ENCODE peak calls at places on chromosomes 11 and 22, in nine cellular contexts. One of them, this sample, is unnamed.

GRCh38 chr11:67409781-67410368 is 5.6 kb upstream of the CARNS1 start:
- DNase-seq in GM23248: no peak
- DNase-seq in A549: no peak
- DNase-seq in dorsolateral prefrontal cortex: no peak
- DNase-seq in caudate nucleus: peak
- DNase-seq in pancreas: peak
- DNase-seq in fibroblast of lung: no peak
- DNase-seq in heart left ventricle: no peak
- DNase-seq in naive thymus-derived CD4-positive, alpha-beta T cell: peak
- DNase-seq in this sample: no peak

GRCh38 chr11:48172818-48173609 is 43.6 kb upstream of the OR4B1 start:
- DNase-seq in heart left ventricle: peak
- DNase-seq in GM23248: peak
- DNase-seq in fibroblast of lung: peak
- DNase-seq in A549: peak
- DNase-seq in dorsolateral prefrontal cortex: peak
- DNase-seq in caudate nucleus: peak
- DNase-seq in naive thymus-derived CD4-positive, alpha-beta T cell: peak
- DNase-seq in pancreas: peak
- DNase-seq in this sample: peak

GRCh38 chr11:102626686-102627085 is 1.6 kb upstream of the MMP20 start:
- DNase-seq in naive thymus-derived CD4-positive, alpha-beta T cell: no peak
- DNase-seq in pancreas: no peak
- DNase-seq in fibroblast of lung: no peak
- DNase-seq in heart left ventricle: no peak
- DNase-seq in dorsolateral prefrontal cortex: no peak
- DNase-seq in A549: no peak
- DNase-seq in GM23248: peak
- DNase-seq in caudate nucleus: no peak
- DNase-seq in this sample: no peak

GRCh38 chr11:45109400-45109799 is 37.0 kb upstream of the PRDM11 start:
- DNase-seq in dorsolateral prefrontal cortex: no peak
- DNase-seq in GM23248: no peak
- DNase-seq in A549: no peak
- DNase-seq in heart left ventricle: no peak
- DNase-seq in pancreas: no peak
- DNase-seq in fibroblast of lung: no peak
- DNase-seq in naive thymus-derived CD4-positive, alpha-beta T cell: no peak
- DNase-seq in caudate nucleus: no peak
- DNase-seq in this sample: no peak

GRCh38 chr11:11843233-11843632 is 1.5 kb downstream of the USP47 start:
- DNase-seq in dorsolateral prefrontal cortex: no peak
- DNase-seq in caudate nucleus: no peak
- DNase-seq in fibroblast of lung: peak
- DNase-seq in GM23248: peak
- DNase-seq in naive thymus-derived CD4-positive, alpha-beta T cell: peak
- DNase-seq in heart left ventricle: no peak
- DNase-seq in A549: peak
- DNase-seq in pancreas: no peak
- DNase-seq in this sample: peak

GRCh38 chr11:128563942-128564641 is 23.3 kb downstream of the ETS1 start:
- DNase-seq in caudate nucleus: no peak
- DNase-seq in fibroblast of lung: no peak
- DNase-seq in GM23248: no peak
- DNase-seq in dorsolateral prefrontal cortex: no peak
- DNase-seq in naive thymus-derived CD4-positive, alpha-beta T cell: no peak
- DNase-seq in pancreas: no peak
- DNase-seq in heart left ventricle: no peak
- DNase-seq in A549: no peak
- DNase-seq in this sample: no peak

GRCh38 chr22:36016656-36017055 is 12.0 kb downstream of the RBFOX2 start:
- DNase-seq in caudate nucleus: no peak
- DNase-seq in fibroblast of lung: no peak
- DNase-seq in GM23248: no peak
- DNase-seq in dorsolateral prefrontal cortex: no peak
- DNase-seq in pancreas: no peak
- DNase-seq in heart left ventricle: no peak
- DNase-seq in A549: no peak
- DNase-seq in naive thymus-derived CD4-positive, alpha-beta T cell: no peak
- DNase-seq in this sample: no peak

GRCh38 chr11:29310016-29310415 is 706.8 kb downstream of the KCNA4 start:
- DNase-seq in heart left ventricle: no peak
- DNase-seq in pancreas: no peak
- DNase-seq in fibroblast of lung: peak
- DNase-seq in naive thymus-derived CD4-positive, alpha-beta T cell: no peak
- DNase-seq in GM23248: peak
- DNase-seq in A549: no peak
- DNase-seq in caudate nucleus: no peak
- DNase-seq in dorsolateral prefrontal cortex: no peak
- DNase-seq in this sample: no peak

GRCh38 chr11:76628408-76628947 is 42.1 kb downstream of the LRRC32 start:
- DNase-seq in pancreas: no peak
- DNase-seq in GM23248: no peak
- DNase-seq in dorsolateral prefrontal cortex: no peak
- DNase-seq in heart left ventricle: no peak
- DNase-seq in A549: no peak
- DNase-seq in naive thymus-derived CD4-positive, alpha-beta T cell: no peak
- DNase-seq in caudate nucleus: no peak
- DNase-seq in fibroblast of lung: no peak
- DNase-seq in this sample: no peak
- H3K27ac ChIP-seq in pancreas: no peak
- H3K27ac ChIP-seq in GM23248: no peak
- H3K27ac ChIP-seq in dorsolateral prefrontal cortex: no peak
- H3K27ac ChIP-seq in heart left ventricle: peak
- H3K27ac ChIP-seq in A549: no peak
- H3K27ac ChIP-seq in naive thymus-derived CD4-positive, alpha-beta T cell: no peak
- H3K27ac ChIP-seq in caudate nucleus: no peak
- H3K27ac ChIP-seq in fibroblast of lung: no peak
- H3K27ac ChIP-seq in this sample: no peak

GRCh38 chr22:50532353-50532700 is 2.5 kb upstream of the TYMP start:
- DNase-seq in pancreas: no peak
- DNase-seq in GM23248: no peak
- DNase-seq in caudate nucleus: no peak
- DNase-seq in A549: no peak
- DNase-seq in naive thymus-derived CD4-positive, alpha-beta T cell: no peak
- DNase-seq in dorsolateral prefrontal cortex: peak
- DNase-seq in fibroblast of lung: no peak
- DNase-seq in heart left ventricle: peak
- DNase-seq in this sample: no peak
- H3K27ac ChIP-seq in pancreas: peak
- H3K27ac ChIP-seq in GM23248: peak
- H3K27ac ChIP-seq in caudate nucleus: peak
- H3K27ac ChIP-seq in A549: peak
- H3K27ac ChIP-seq in naive thymus-derived CD4-positive, alpha-beta T cell: peak
- H3K27ac ChIP-seq in dorsolateral prefrontal cortex: peak
- H3K27ac ChIP-seq in fibroblast of lung: no peak
- H3K27ac ChIP-seq in heart left ventricle: peak
- H3K27ac ChIP-seq in this sample: peak

DNA sequence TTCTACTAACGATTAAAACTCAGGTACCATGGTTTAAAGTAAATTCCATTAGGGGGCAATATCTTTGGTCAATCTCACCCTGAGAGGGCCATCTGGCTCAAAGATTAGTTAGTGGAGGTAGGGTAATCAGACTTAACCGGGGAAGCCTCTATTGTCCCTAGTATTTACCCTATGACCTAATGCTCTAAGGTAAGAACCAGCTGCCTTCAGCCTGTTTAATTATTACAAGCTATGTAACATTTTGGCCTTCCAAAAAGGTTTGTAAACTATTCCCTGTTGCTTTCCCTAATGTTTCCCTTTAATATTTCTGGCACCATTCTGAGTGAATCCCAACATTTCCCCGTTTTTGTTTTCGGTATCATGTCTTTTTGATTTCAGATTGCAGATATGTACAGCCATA is 15.1 kb upstream of the GLYATL1 start:
- DNase-seq in pancreas: no peak
- DNase-seq in fibroblast of lung: no peak
- DNase-seq in A549: no peak
- DNase-seq in heart left ventricle: no peak
- DNase-seq in GM23248: no peak
- DNase-seq in caudate nucleus: no peak
- DNase-seq in dorsolateral prefrontal cortex: no peak
- DNase-seq in naive thymus-derived CD4-positive, alpha-beta T cell: no peak
- DNase-seq in this sample: no peak
- H3K27ac ChIP-seq in pancreas: no peak
- H3K27ac ChIP-seq in fibroblast of lung: no peak
- H3K27ac ChIP-seq in A549: no peak
- H3K27ac ChIP-seq in heart left ventricle: no peak
- H3K27ac ChIP-seq in GM23248: no peak
- H3K27ac ChIP-seq in caudate nucleus: no peak
- H3K27ac ChIP-seq in dorsolateral prefrontal cortex: no peak
- H3K27ac ChIP-seq in naive thymus-derived CD4-positive, alpha-beta T cell: no peak
- H3K27ac ChIP-seq in this sample: no peak

GRCh38 chr22:24024354-24024753 is 13.2 kb downstream of the CABIN1 start:
- DNase-seq in dorsolateral prefrontal cortex: no peak
- DNase-seq in GM23248: no peak
- DNase-seq in A549: no peak
- DNase-seq in pancreas: no peak
- DNase-seq in caudate nucleus: no peak
- DNase-seq in heart left ventricle: no peak
- DNase-seq in fibroblast of lung: no peak
- DNase-seq in naive thymus-derived CD4-positive, alpha-beta T cell: no peak
- DNase-seq in this sample: no peak

GRCh38 chr22:24027389-24027980 is 16.4 kb downstream of the CABIN1 start:
- DNase-seq in pancreas: no peak
- DNase-seq in heart left ventricle: no peak
- DNase-seq in caudate nucleus: no peak
- DNase-seq in naive thymus-derived CD4-positive, alpha-beta T cell: no peak
- DNase-seq in dorsolateral prefrontal cortex: no peak
- DNase-seq in fibroblast of lung: no peak
- DNase-seq in A549: no peak
- DNase-seq in GM23248: peak
- DNase-seq in this sample: no peak

GRCh38 chr22:24026733-24027132 is 15.6 kb downstream of the CABIN1 start:
- DNase-seq in A549: no peak
- DNase-seq in fibroblast of lung: no peak
- DNase-seq in dorsolateral prefrontal cortex: no peak
- DNase-seq in naive thymus-derived CD4-positive, alpha-beta T cell: no peak
- DNase-seq in pancreas: no peak
- DNase-seq in heart left ventricle: no peak
- DNase-seq in GM23248: no peak
- DNase-seq in caudate nucleus: no peak
- DNase-seq in this sample: no peak

GRCh38 chr22:24025475-24025874 is 14.4 kb downstream of the CABIN1 start:
- DNase-seq in fibroblast of lung: no peak
- DNase-seq in A549: no peak
- DNase-seq in pancreas: no peak
- DNase-seq in caudate nucleus: no peak
- DNase-seq in heart left ventricle: no peak
- DNase-seq in naive thymus-derived CD4-positive, alpha-beta T cell: no peak
- DNase-seq in dorsolateral prefrontal cortex: no peak
- DNase-seq in GM23248: no peak
- DNase-seq in this sample: no peak

DNA sequence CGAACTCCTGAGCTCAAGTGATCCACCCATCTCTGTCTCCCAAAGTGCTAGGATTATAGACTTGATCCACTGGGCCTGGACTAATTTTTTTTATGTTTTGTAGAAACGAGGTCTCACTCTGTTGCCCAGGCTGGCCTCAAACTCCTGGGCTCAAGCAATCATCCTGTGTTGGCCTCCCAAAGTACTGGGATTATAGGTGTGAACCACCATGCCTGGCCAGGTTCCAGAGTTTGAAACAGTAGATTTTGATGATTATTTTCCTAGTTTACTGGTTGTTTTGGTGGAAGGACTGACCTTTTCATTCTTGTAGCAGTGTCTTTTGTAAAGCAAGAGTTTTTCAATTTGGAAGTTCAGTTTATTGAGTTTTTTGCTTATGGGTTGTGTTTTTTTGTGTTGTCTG is 15.0 kb downstream of the CABIN1 start:
- DNase-seq in heart left ventricle: no peak
- DNase-seq in GM23248: no peak
- DNase-seq in fibroblast of lung: no peak
- DNase-seq in pancreas: no peak
- DNase-seq in naive thymus-derived CD4-positive, alpha-beta T cell: no peak
- DNase-seq in caudate nucleus: no peak
- DNase-seq in A549: no peak
- DNase-seq in dorsolateral prefrontal cortex: no peak
- DNase-seq in this sample: no peak
- H3K27ac ChIP-seq in heart left ventricle: no peak
- H3K27ac ChIP-seq in GM23248: no peak
- H3K27ac ChIP-seq in fibroblast of lung: no peak
- H3K27ac ChIP-seq in pancreas: no peak
- H3K27ac ChIP-seq in naive thymus-derived CD4-positive, alpha-beta T cell: no peak
- H3K27ac ChIP-seq in caudate nucleus: no peak
- H3K27ac ChIP-seq in A549: no peak
- H3K27ac ChIP-seq in dorsolateral prefrontal cortex: no peak
- H3K27ac ChIP-seq in this sample: no peak

GRCh38 chr11:81368192-81368591 is 1365.5 kb downstream of the FAM181B start:
- DNase-seq in fibroblast of lung: no peak
- DNase-seq in pancreas: no peak
- DNase-seq in A549: no peak
- DNase-seq in dorsolateral prefrontal cortex: no peak
- DNase-seq in heart left ventricle: no peak
- DNase-seq in naive thymus-derived CD4-positive, alpha-beta T cell: no peak
- DNase-seq in GM23248: no peak
- DNase-seq in caudate nucleus: no peak
- DNase-seq in this sample: no peak
- H3K27ac ChIP-seq in fibroblast of lung: no peak
- H3K27ac ChIP-seq in pancreas: no peak
- H3K27ac ChIP-seq in A549: no peak
- H3K27ac ChIP-seq in dorsolateral prefrontal cortex: no peak
- H3K27ac ChIP-seq in heart left ventricle: no peak
- H3K27ac ChIP-seq in naive thymus-derived CD4-positive, alpha-beta T cell: no peak
- H3K27ac ChIP-seq in GM23248: no peak
- H3K27ac ChIP-seq in caudate nucleus: no peak
- H3K27ac ChIP-seq in this sample: no peak

GRCh38 chr22:41525450-41526225 is 18.6 kb downstream of the POLR3H start:
- DNase-seq in naive thymus-derived CD4-positive, alpha-beta T cell: no peak
- DNase-seq in fibroblast of lung: no peak
- DNase-seq in pancreas: peak
- DNase-seq in caudate nucleus: no peak
- DNase-seq in dorsolateral prefrontal cortex: no peak
- DNase-seq in A549: no peak
- DNase-seq in GM23248: no peak
- DNase-seq in heart left ventricle: no peak
- DNase-seq in this sample: no peak

GRCh38 chr22:41524283-41524682 is 20.0 kb downstream of the POLR3H start:
- DNase-seq in fibroblast of lung: peak
- DNase-seq in pancreas: peak
- DNase-seq in GM23248: no peak
- DNase-seq in caudate nucleus: no peak
- DNase-seq in naive thymus-derived CD4-positive, alpha-beta T cell: no peak
- DNase-seq in dorsolateral prefrontal cortex: no peak
- DNase-seq in heart left ventricle: peak
- DNase-seq in A549: no peak
- DNase-seq in this sample: no peak

GRCh38 chr22:41526802-41527799 is 17.2 kb downstream of the POLR3H start:
- DNase-seq in heart left ventricle: no peak
- DNase-seq in naive thymus-derived CD4-positive, alpha-beta T cell: peak
- DNase-seq in A549: peak
- DNase-seq in pancreas: peak
- DNase-seq in dorsolateral prefrontal cortex: no peak
- DNase-seq in fibroblast of lung: peak
- DNase-seq in GM23248: peak
- DNase-seq in caudate nucleus: peak
- DNase-seq in this sample: peak

GRCh38 chr22:41524809-41525449 is 19.3 kb downstream of the POLR3H start:
- DNase-seq in A549: no peak
- DNase-seq in GM23248: no peak
- DNase-seq in dorsolateral prefrontal cortex: no peak
- DNase-seq in pancreas: peak
- DNase-seq in caudate nucleus: no peak
- DNase-seq in heart left ventricle: no peak
- DNase-seq in fibroblast of lung: no peak
- DNase-seq in naive thymus-derived CD4-positive, alpha-beta T cell: peak
- DNase-seq in this sample: peak

GRCh38 chr22:41526226-41526531 is 18.1 kb downstream of the POLR3H start:
- DNase-seq in naive thymus-derived CD4-positive, alpha-beta T cell: no peak
- DNase-seq in heart left ventricle: no peak
- DNase-seq in caudate nucleus: no peak
- DNase-seq in GM23248: no peak
- DNase-seq in dorsolateral prefrontal cortex: no peak
- DNase-seq in fibroblast of lung: no peak
- DNase-seq in A549: no peak
- DNase-seq in pancreas: no peak
- DNase-seq in this sample: no peak
- H3K27ac ChIP-seq in naive thymus-derived CD4-positive, alpha-beta T cell: peak
- H3K27ac ChIP-seq in heart left ventricle: peak
- H3K27ac ChIP-seq in caudate nucleus: peak
- H3K27ac ChIP-seq in GM23248: no peak
- H3K27ac ChIP-seq in dorsolateral prefrontal cortex: peak
- H3K27ac ChIP-seq in fibroblast of lung: peak
- H3K27ac ChIP-seq in A549: no peak
- H3K27ac ChIP-seq in pancreas: peak
- H3K27ac ChIP-seq in this sample: no peak

This sample was measured in CD8-positive, alpha-beta memory T cell.